ENCODE peak calls at places on chromosome 18, in four cellular contexts. One of them, this sample, is unnamed.

GRCh38 chr18:30487962-30488361 is 554.6 kb downstream of the DSC3 start:
- DNase-seq in iris pigment epithelial cell: peak
- DNase-seq in lower lobe of right lung: no peak
- DNase-seq in GM23338: no peak
- DNase-seq in this sample: no peak

GRCh38 chr18:76430636-76431035 is 64.4 kb downstream of the ZNF516 start:
- DNase-seq in GM23338: no peak
- DNase-seq in iris pigment epithelial cell: peak
- DNase-seq in lower lobe of right lung: no peak
- DNase-seq in this sample: no peak

GRCh38 chr18:46297124-46297523 is 192.9 kb downstream of the HAUS1 start:
- DNase-seq in GM23338: no peak
- DNase-seq in lower lobe of right lung: no peak
- DNase-seq in iris pigment epithelial cell: no peak
- DNase-seq in this sample: no peak

GRCh38 chr18:79857082-79857661 is 59.4 kb downstream of the KCNG2 start:
- DNase-seq in iris pigment epithelial cell: peak
- DNase-seq in lower lobe of right lung: no peak
- DNase-seq in GM23338: no peak
- DNase-seq in this sample: no peak

GRCh38 chr18:76687271-76688006 is 134.9 kb upstream of the ZNF236 start:
- DNase-seq in GM23338: no peak
- DNase-seq in iris pigment epithelial cell: peak
- DNase-seq in lower lobe of right lung: no peak
- DNase-seq in this sample: no peak

GRCh38 chr18:59951591-59951990 is 51.8 kb downstream of the PMAIP1 start:
- DNase-seq in GM23338: no peak
- DNase-seq in lower lobe of right lung: no peak
- DNase-seq in iris pigment epithelial cell: no peak
- DNase-seq in this sample: no peak

GRCh38 chr18:41936471-41937134 is 18.4 kb upstream of the PIK3C3 start:
- DNase-seq in iris pigment epithelial cell: no peak
- DNase-seq in GM23338: no peak
- DNase-seq in lower lobe of right lung: no peak
- DNase-seq in this sample: no peak

GRCh38 chr18:35616664-35617423 is 35.3 kb downstream of the GALNT1 start:
- DNase-seq in GM23338: peak
- DNase-seq in lower lobe of right lung: peak
- DNase-seq in iris pigment epithelial cell: peak
- DNase-seq in this sample: peak

GRCh38 chr18:79765491-79766245 is 32.1 kb upstream of the KCNG2 start:
- DNase-seq in iris pigment epithelial cell: peak
- DNase-seq in lower lobe of right lung: peak
- DNase-seq in GM23338: no peak
- DNase-seq in this sample: no peak

GRCh38 chr18:79947054-79947755 is 4.2 kb downstream of the SLC66A2 start:
- DNase-seq in iris pigment epithelial cell: no peak
- DNase-seq in lower lobe of right lung: peak
- DNase-seq in GM23338: no peak
- DNase-seq in this sample: no peak

GRCh38 chr18:23716516-23716915 is 27.3 kb downstream of the LAMA3 start:
- DNase-seq in GM23338: peak
- DNase-seq in lower lobe of right lung: no peak
- DNase-seq in iris pigment epithelial cell: peak
- DNase-seq in this sample: no peak

GRCh38 chr18:49853436-49853835 is 40.1 kb upstream of the ACAA2 start:
- DNase-seq in lower lobe of right lung: no peak
- DNase-seq in iris pigment epithelial cell: no peak
- DNase-seq in GM23338: no peak
- DNase-seq in this sample: no peak

GRCh38 chr18:55322176-55322735 is 265.7 kb downstream of the TCF4 start:
- DNase-seq in iris pigment epithelial cell: peak
- DNase-seq in lower lobe of right lung: peak
- DNase-seq in GM23338: peak
- DNase-seq in this sample: peak

GRCh38 chr18:55054591-55054990 is 95.3 kb upstream of the CCDC68 start:
- DNase-seq in GM23338: no peak
- DNase-seq in lower lobe of right lung: no peak
- DNase-seq in iris pigment epithelial cell: no peak
- DNase-seq in this sample: no peak

GRCh38 chr18:48396561-48396960 is 12.6 kb downstream of the ZBTB7C start:
- DNase-seq in iris pigment epithelial cell: no peak
- DNase-seq in lower lobe of right lung: no peak
- DNase-seq in GM23338: no peak
- DNase-seq in this sample: no peak

GRCh38 chr18:75156139-75156750 is 52.7 kb downstream of the PTGR3 start:
- DNase-seq in iris pigment epithelial cell: no peak
- DNase-seq in GM23338: no peak
- DNase-seq in lower lobe of right lung: no peak
- DNase-seq in this sample: no peak

GRCh38 chr18:50009772-50010171 is 185.2 kb downstream of the MYO5B start:
- DNase-seq in iris pigment epithelial cell: peak
- DNase-seq in GM23338: peak
- DNase-seq in lower lobe of right lung: peak
- DNase-seq in this sample: peak

GRCh38 chr18:400466-400865 is 100.0 kb downstream of the COLEC12 start:
- DNase-seq in iris pigment epithelial cell: peak
- DNase-seq in GM23338: no peak
- DNase-seq in lower lobe of right lung: no peak
- DNase-seq in this sample: no peak

GRCh38 chr18:72492497-72492896 is 51.6 kb downstream of the CBLN2 start:
- DNase-seq in lower lobe of right lung: no peak
- DNase-seq in iris pigment epithelial cell: no peak
- DNase-seq in GM23338: no peak
- DNase-seq in this sample: no peak

GRCh38 chr18:3452750-3453539 is 3.0 kb downstream of the TGIF1 start:
- DNase-seq in lower lobe of right lung: no peak
- DNase-seq in GM23338: no peak
- DNase-seq in iris pigment epithelial cell: peak
- DNase-seq in this sample: peak

GRCh38 chr18:49619792-49620191 is 57.9 kb downstream of the LIPG start:
- DNase-seq in GM23338: no peak
- DNase-seq in lower lobe of right lung: no peak
- DNase-seq in iris pigment epithelial cell: no peak
- DNase-seq in this sample: no peak

GRCh38 chr18:63249781-63250180 is 69.8 kb downstream of the BCL2 start:
- DNase-seq in GM23338: no peak
- DNase-seq in lower lobe of right lung: peak
- DNase-seq in iris pigment epithelial cell: no peak
- DNase-seq in this sample: no peak

GRCh38 chr18:48036641-48037421 is 106.4 kb upstream of the SMAD2 start:
- DNase-seq in GM23338: no peak
- DNase-seq in lower lobe of right lung: no peak
- DNase-seq in iris pigment epithelial cell: no peak
- DNase-seq in this sample: no peak

GRCh38 chr18:74569401-74569800 is 28.3 kb upstream of the ZNF407 start:
- DNase-seq in iris pigment epithelial cell: no peak
- DNase-seq in lower lobe of right lung: no peak
- DNase-seq in GM23338: no peak
- DNase-seq in this sample: no peak

GRCh38 chr18:21330122-21330701 is 88.2 kb downstream of the GREB1L start:
- DNase-seq in iris pigment epithelial cell: peak
- DNase-seq in GM23338: peak
- DNase-seq in lower lobe of right lung: no peak
- DNase-seq in this sample: no peak

GRCh38 chr18:62808116-62808515 is 92.8 kb downstream of the PHLPP1 start:
- DNase-seq in iris pigment epithelial cell: no peak
- DNase-seq in GM23338: no peak
- DNase-seq in lower lobe of right lung: no peak
- DNase-seq in this sample: no peak

GRCh38 chr18:59219672-59220163 is at the start of gene GRP:
- DNase-seq in iris pigment epithelial cell: no peak
- DNase-seq in lower lobe of right lung: no peak
- DNase-seq in GM23338: peak
- DNase-seq in this sample: no peak

GRCh38 chr18:37294951-37295350 is 270.6 kb downstream of the CELF4 start:
- DNase-seq in iris pigment epithelial cell: peak
- DNase-seq in GM23338: peak
- DNase-seq in lower lobe of right lung: no peak
- DNase-seq in this sample: peak

GRCh38 chr18:47979611-47980200 is 49.2 kb upstream of the SMAD2 start:
- DNase-seq in GM23338: no peak
- DNase-seq in iris pigment epithelial cell: no peak
- DNase-seq in lower lobe of right lung: no peak
- DNase-seq in this sample: no peak

GRCh38 chr18:29883114-29883513 is 1159.4 kb downstream of the DSC3 start:
- DNase-seq in lower lobe of right lung: no peak
- DNase-seq in iris pigment epithelial cell: no peak
- DNase-seq in GM23338: no peak
- DNase-seq in this sample: no peak

GRCh38 chr18:2002604-2003003 is 568.7 kb downstream of the METTL4 start:
- DNase-seq in lower lobe of right lung: no peak
- DNase-seq in GM23338: no peak
- DNase-seq in iris pigment epithelial cell: no peak
- DNase-seq in this sample: peak

GRCh38 chr18:35267161-35267651 is 22.8 kb downstream of the ZSCAN30 start:
- DNase-seq in GM23338: peak
- DNase-seq in lower lobe of right lung: peak
- DNase-seq in iris pigment epithelial cell: peak
- DNase-seq in this sample: peak

GRCh38 chr18:23191952-23192662 is 56.8 kb downstream of the CABLES1 start:
- DNase-seq in iris pigment epithelial cell: peak
- DNase-seq in GM23338: no peak
- DNase-seq in lower lobe of right lung: no peak
- DNase-seq in this sample: no peak

GRCh38 chr18:5021558-5021957 is 175.5 kb downstream of the AKAIN1 start:
- DNase-seq in iris pigment epithelial cell: no peak
- DNase-seq in lower lobe of right lung: no peak
- DNase-seq in GM23338: no peak
- DNase-seq in this sample: no peak

GRCh38 chr18:987325-988186 is 82.9 kb downstream of the ADCYAP1 start:
- DNase-seq in GM23338: no peak
- DNase-seq in lower lobe of right lung: no peak
- DNase-seq in iris pigment epithelial cell: peak
- DNase-seq in this sample: peak

GRCh38 chr18:67108894-67109293 is 407.6 kb downstream of the DSEL start:
- DNase-seq in iris pigment epithelial cell: peak
- DNase-seq in GM23338: no peak
- DNase-seq in lower lobe of right lung: no peak
- DNase-seq in this sample: no peak

This sample was measured in erythroblast.